ENCODE peak calls at places on chromosomes 7 and 10, in seven cellular contexts. N, B, P, T, Y, O and U are unnamed samples.

GRCh38 chr10:76721891-76722505 is 915.6 kb downstream of the KCNMA1 start:
- DNase-seq in T (no peak), O (no peak), B (no peak), P (no peak), Y (no peak), N (no peak), U (no peak)

GRCh38 chr10:68727146-68727545 is 6.1 kb downstream of the CCAR1 start:
- DNase-seq in Y (no peak), O (no peak), N (no peak), B (no peak), P (no peak), T (no peak), U (no peak)

GRCh38 chr7:986766-987722 is 4.1 kb downstream of the CYP2W1 start:
- DNase-seq in B (no peak), O (no peak), N (no peak), Y (no peak), T (no peak), P (no peak), U (no peak)

GRCh38 chr7:2781636-2782035 is 62.5 kb downstream of the GNA12 start:
- DNase-seq in P (no peak), Y (no peak), O (no peak), N (no peak), B (no peak), T (no peak), U (no peak)

GRCh38 chr10:118017850-118018249 is 28.9 kb downstream of the RAB11FIP2 start:
- DNase-seq in T (no peak), B (no peak), Y (no peak), P (no peak), N (no peak), O (no peak), U (no peak)

GRCh38 chr7:57646901-57647246 is 196.9 kb downstream of the ZNF716 start:
- DNase-seq in N (no peak), T (no peak), P (no peak), O (no peak), B (no peak), Y (no peak), U (no peak)

GRCh38 chr10:110577056-110577455 is 9.6 kb downstream of the SMC3 start:
- DNase-seq in P (no peak), N (no peak), O (no peak), Y (no peak), T (no peak), B (no peak), U (no peak)

GRCh38 chr7:140017034-140017433 is 45.7 kb downstream of the PARP12 start:
- DNase-seq in Y (no peak), O (no peak), N (no peak), B (no peak), P (no peak), T (no peak), U (no peak)

GRCh38 chr10:114876602-114877300 is 55.2 kb downstream of the FHIP2A start:
- DNase-seq in Y (peak; percentile 81), P (peak; percentile 3), N (peak; percentile 69), O (no peak), T (peak; percentile 90), B (peak; percentile 74), U (peak; percentile 48)

GRCh38 chr10:26735435-26735834 is 37.9 kb downstream of the PDSS1 start:
- DNase-seq in P (no peak), Y (no peak), T (no peak), N (no peak), O (no peak), B (no peak), U (no peak)

GRCh38 chr7:139570626-139571025 is 47.1 kb downstream of the CLEC2L start:
- DNase-seq in N (no peak), B (no peak), P (no peak), O (no peak), Y (no peak), T (no peak), U (no peak)

GRCh38 chr7:83921798-83922607 is 272.6 kb downstream of the SEMA3A start:
- DNase-seq in P (no peak), B (no peak), Y (no peak), O (no peak), N (no peak), T (no peak), U (no peak)

GRCh38 chr10:103204353-103205255 is 11.5 kb upstream of the NT5C2 start:
- DNase-seq in B (no peak), N (no peak), Y (no peak), O (no peak), T (no peak), P (no peak), U (no peak)